ENCODE peak calls at places on chromosomes 4 and X, in six cellular contexts. L is stromal cell of bone marrow; X is psoas muscle; F is stimulated activated CD4-positive, alpha-beta T cell treated with anti-CD3 and anti-CD28 coated beads, Interleukin-2, amount 100 ng/mL, for 24 hours; U is suprapubic skin; T is IMR-90. D is an unnamed sample.
A peak's percentile ranks its signal among the peaks of the same experiment; 100 is the strongest.

GRCh38 chrX:27915617-27916016 is 65.6 kb downstream of the DCAF8L1 start:
- DNase-seq in X (no peak), F (no peak), L (no peak), U (no peak), T (peak; percentile 24), D (no peak)

GRCh38 chrX:136425996-136426395 is 61.8 kb upstream of the BRS3 start:
- DNase-seq in L (no peak), F (no peak), T (no peak), U (no peak), X (no peak), D (no peak)

GRCh38 chrX:261167-261857 is 19.9 kb upstream of the PLCXD1 start:
- DNase-seq in F (no peak), X (no peak), T (peak; percentile 23), U (no peak), L (peak; percentile 29), D (peak; percentile 50)

GRCh38 chr4:94590493-94590892 is 138.8 kb downstream of the PDLIM5 start:
- DNase-seq in X (no peak), L (no peak), T (no peak), F (no peak), U (no peak), D (no peak)

GRCh38 chrX:132489256-132490085 is 633 bp upstream of the MBNL3 start:
- DNase-seq in X (peak; percentile 66), F (peak; percentile 48), L (no peak), T (peak; percentile 2), U (peak; percentile 78), D (peak; percentile 75)

GRCh38 chr4:7068883-7069282 is 1.0 kb upstream of the GRPEL1 start:
- DNase-seq in X (no peak), U (no peak), T (no peak), L (no peak), F (peak; percentile 24), D (no peak)

GRCh38 chr4:137427411-137427810 is 104.9 kb downstream of the PCDH18 start:
- DNase-seq in U (no peak), L (peak; percentile 53), X (no peak), F (no peak), T (no peak), D (no peak)

GRCh38 chrX:47483310-47484268 is 567 bp upstream of the ZNF41 start:
- DNase-seq in L (peak; percentile 10), U (no peak), T (peak; percentile 30), X (peak; percentile 32), F (no peak), D (peak; percentile 43)

GRCh38 chrX:13646154-13646549 is 6.8 kb upstream of the TCEANC start:
- DNase-seq in T (peak; percentile 65), L (no peak), X (peak; percentile 44), F (peak; percentile 38), U (no peak), D (peak; percentile 57)

GRCh38 chrX:45775462-45775861 is 574.8 kb upstream of the DIPK2B start:
- DNase-seq in T (peak; percentile 81), U (no peak), X (no peak), F (no peak), L (peak; percentile 76), D (no peak)